ENCODE peak calls at places on chromosomes 2 and 18, in eight cellular contexts. I is right atrium auricular region, T is AG10803, Q is cardiac muscle cell, M is psoas muscle, Z is left ventricle myocardium inferior, G is hepatocyte, R is Panc1. C is an unnamed sample.

GRCh38 chr2:72182547-72183460 is 35.1 kb upstream of the CYP26B1 start:
- DNase-seq in I (no peak), R (no peak), Q (no peak), T (no peak), Z (no peak), G (no peak), M (peak; percentile 38), C (no peak)

GRCh38 chr2:191721331-191721730 is 43.4 kb downstream of the NABP1 start:
- DNase-seq in T (no peak), M (no peak), G (no peak), I (no peak), Z (no peak), R (no peak), Q (no peak), C (no peak)

GRCh38 chr18:58391932-58392331 is 237.0 kb downstream of the ALPK2 start:
- DNase-seq in Z (no peak), I (no peak), T (peak; percentile 6), R (no peak), G (no peak), M (no peak), Q (peak; percentile 21), C (no peak)

GRCh38 chr18:11494093-11494492 is 115.3 kb upstream of the SLC35G4 start:
- DNase-seq in I (no peak), R (no peak), Q (no peak), G (no peak), M (no peak), Z (no peak), T (peak; percentile 74), C (peak; percentile 21)

GRCh38 chr2:38856165-38856564 is 19.6 kb downstream of the DHX57 start:
- DNase-seq in Q (peak; percentile 36), I (no peak), R (no peak), G (peak; percentile 27), Z (no peak), T (peak; percentile 58), M (no peak), C (peak; percentile 86)

GRCh38 chr2:120007851-120008250 is 5.0 kb upstream of the EPB41L5 start:
- DNase-seq in G (no peak), I (no peak), T (no peak), Q (no peak), R (no peak), M (no peak), Z (no peak), C (no peak)

GRCh38 chr2:46657042-46657504 is 177.7 kb downstream of the TMEM247 start:
- DNase-seq in G (peak; percentile 19), I (no peak), Q (peak; percentile 91), T (peak; percentile 95), R (no peak), M (peak; percentile 43), Z (no peak), C (peak; percentile 85)

GRCh38 chr2:174630097-174630496 is 32.5 kb upstream of the WIPF1 start:
- DNase-seq in G (no peak), T (peak; percentile 70), Q (no peak), M (no peak), Z (no peak), R (no peak), I (no peak), C (peak; percentile 48)

GRCh38 chr2:86441789-86442641 is 844 bp downstream of the KDM3A start:
- DNase-seq in I (peak; percentile 66), G (peak; percentile 67), Q (peak; percentile 70), R (no peak), Z (peak; percentile 62), M (peak; percentile 64), T (peak; percentile 59), C (peak; percentile 66)

GRCh38 chr2:81894451-81894990 is 1590.0 kb upstream of the LRRTM1 start:
- DNase-seq in Q (peak; percentile 15), G (peak; percentile 49), T (no peak), I (no peak), R (no peak), M (no peak), Z (no peak), C (peak; percentile 0)

GRCh38 chr2:216348909-216349308 is 23.4 kb downstream of the MARCHF4 start:
- DNase-seq in R (no peak), Q (peak; percentile 61), M (no peak), I (no peak), G (no peak), Z (no peak), T (peak; percentile 82), C (peak; percentile 59)

GRCh38 chr18:75161629-75162028 is 47.3 kb downstream of the PTGR3 start:
- DNase-seq in M (peak; percentile 35), T (peak; percentile 35), G (no peak), R (peak; percentile 47), Z (peak; percentile 28), Q (peak; percentile 9), I (no peak), C (peak; percentile 57)

GRCh38 chr18:54296017-54296416 is 26.7 kb downstream of the POLI start:
- DNase-seq in I (no peak), Z (no peak), M (no peak), R (no peak), T (peak; percentile 3), Q (peak; percentile 41), G (peak; percentile 8), C (peak; percentile 37)

GRCh38 chr18:66533693-66534092 is 70.2 kb downstream of the CDH19 start:
- DNase-seq in I (no peak), T (no peak), Z (no peak), M (no peak), G (no peak), R (no peak), Q (no peak), C (no peak)

GRCh38 chr18:9898792-9899549 is 13.2 kb downstream of the TXNDC2 start:
- DNase-seq in Q (peak; percentile 43), R (no peak), M (no peak), Z (no peak), G (peak; percentile 63), I (no peak), T (peak; percentile 32), C (peak; percentile 91)

GRCh38 chr2:200905618-200906296 is 16.6 kb downstream of the NIF3L1 start:
- DNase-seq in R (peak; percentile 52), T (peak; percentile 75), Q (peak; percentile 83), M (peak; percentile 64), Z (peak; percentile 69), G (peak; percentile 81), I (peak; percentile 68), C (peak; percentile 76)

GRCh38 chr2:214019229-214019972 is 391.5 kb upstream of the VWC2L start:
- DNase-seq in M (peak; percentile 42), Z (no peak), T (peak; percentile 97), G (peak; percentile 42), R (peak; percentile 81), Q (peak; percentile 96), I (peak; percentile 72), C (peak; percentile 78)

GRCh38 chr18:55579888-55580287 is 8.1 kb downstream of the TCF4 start:
- DNase-seq in Q (peak; percentile 38), R (no peak), T (peak; percentile 43), G (no peak), Z (no peak), M (no peak), I (no peak), C (peak; percentile 56)

GRCh38 chr2:239574434-239575156 is 173.8 kb upstream of the HDAC4 start:
- DNase-seq in R (no peak), I (no peak), G (peak; percentile 73), M (no peak), Q (peak; percentile 37), T (peak; percentile 5), Z (no peak), C (peak; percentile 58)

GRCh38 chr2:219358170-219359075 is 25.9 kb upstream of the RESP18 start:
- DNase-seq in G (no peak), Q (no peak), I (no peak), Z (no peak), T (no peak), M (no peak), R (no peak), C (no peak)

GRCh38 chr2:176129825-176130152 is 284 bp downstream of the HOXD8 start:
- DNase-seq in T (no peak), M (peak; percentile 56), Q (no peak), I (no peak), G (no peak), Z (no peak), R (no peak), C (no peak)

GRCh38 chr2:62923242-62923641 is 127.4 kb upstream of the OTX1 start:
- DNase-seq in I (no peak), T (no peak), R (no peak), M (no peak), Q (no peak), G (no peak), Z (no peak), C (no peak)

GRCh38 chr2:200944467-200945394 is 18.7 kb downstream of the ORC2 start:
- DNase-seq in Q (peak; percentile 84), G (peak; percentile 66), I (no peak), Z (no peak), M (no peak), T (peak; percentile 70), R (peak; percentile 91), C (peak; percentile 91)

GRCh38 chr2:42136832-42137821 is 32.0 kb upstream of the EML4 start:
- DNase-seq in Z (no peak), M (no peak), G (no peak), R (no peak), I (no peak), Q (peak; percentile 41), T (no peak), C (peak; percentile 42)

GRCh38 chr2:8719528-8719927 is 37.7 kb downstream of the ID2 start:
- DNase-seq in R (no peak), M (no peak), I (no peak), G (no peak), T (peak; percentile 59), Z (no peak), Q (peak; percentile 15), C (no peak)

GRCh38 chr18:5461056-5461455 is 82.7 kb downstream of the EPB41L3 start:
- DNase-seq in G (no peak), R (no peak), M (no peak), T (peak; percentile 57), Q (no peak), Z (no peak), I (no peak), C (no peak)

GRCh38 chr2:240966457-240966905 is 31.9 kb upstream of the SNED1 start:
- DNase-seq in I (no peak), M (peak; percentile 3), G (no peak), Q (no peak), R (no peak), T (no peak), Z (peak; percentile 13), C (no peak)

GRCh38 chr2:188369365-188369764 is 77.7 kb downstream of the GULP1 start:
- DNase-seq in R (peak; percentile 35), Z (no peak), M (no peak), T (peak; percentile 59), I (no peak), G (peak; percentile 59), Q (peak; percentile 73), C (peak; percentile 72)
- TF ChIP-seq CTCF in R (peak; percentile 84), Z (peak; percentile 86), M (peak; percentile 77), T (peak; percentile 92), I (peak; percentile 44), G (peak; percentile 45), Q (peak; percentile 82), C (peak; percentile 83)

GRCh38 chr18:69839989-69840388 is 107.7 kb downstream of the CD226 start:
- DNase-seq in G (no peak), I (no peak), M (no peak), Q (no peak), Z (no peak), T (no peak), R (no peak), C (no peak)
- H3K4me3 ChIP-seq in G (no peak overlapping the region), I (no peak overlapping the region), M (no peak overlapping the region), Q (no peak overlapping the region), Z (no peak overlapping the region), T (no peak overlapping the region), R (no peak overlapping the region), C (peak overlapping the region; percentile 19)

GRCh38 chr18:8208716-8209115 is 400.5 kb upstream of the RAB12 start:
- DNase-seq in T (no peak), R (no peak), Q (no peak), G (no peak), M (no peak), Z (no peak), I (no peak), C (no peak)
- TF ChIP-seq CTCF in T (no peak), R (no peak), Q (no peak), G (no peak), M (no peak), Z (no peak), I (no peak), C (no peak)

GRCh38 chr2:11691071-11691660 is 21.2 kb upstream of the NTSR2 start:
- DNase-seq in T (no peak), I (no peak), M (no peak), Q (no peak), Z (no peak), R (no peak), G (no peak), C (no peak)
- H3K4me3 ChIP-seq in T (no peak overlapping the region), I (no peak overlapping the region), M (no peak overlapping the region), Q (no peak overlapping the region), Z (no peak overlapping the region), R (no peak overlapping the region), G (no peak overlapping the region), C (no peak overlapping the region)